ENCODE peak calls at places on chromosomes 2 and 18, in ten cellular contexts. A, E, O, H, M, G, K, L, N and V are unnamed samples.

GRCh38 chr2:150387586-150388288 is 99.7 kb downstream of the RND3 start:
- DNase-seq in M (peak), L (no peak), A (no peak), G (no peak), K (no peak), H (no peak), N (no peak), O (no peak), E (no peak), V (no peak)

GRCh38 chr2:219614076-219614860 is 13.2 kb upstream of the SLC4A3 start:
- DNase-seq in K (no peak), L (no peak), O (peak), G (no peak), A (peak), H (no peak), M (no peak), N (no peak), E (no peak), V (no peak)

GRCh38 chr2:217886720-217887309 is 116.0 kb downstream of the TNS1 start:
- DNase-seq in H (no peak), O (peak), G (peak), E (peak), K (peak), A (peak), L (peak), N (no peak), M (peak), V (peak)

GRCh38 chr2:48530033-48530804 is at the start of gene STON1:
- DNase-seq in L (peak), E (peak), K (peak), A (peak), G (peak), H (no peak), N (peak), O (peak), M (peak), V (no peak)

GRCh38 chr2:127406454-127406853 is 11.8 kb upstream of the PROC start:
- DNase-seq in O (no peak), M (peak), G (no peak), N (no peak), A (no peak), H (no peak), K (no peak), E (peak), L (no peak), V (no peak)

GRCh38 chr2:68942827-68943226 is 9.9 kb downstream of the GKN2 start:
- DNase-seq in L (no peak), M (no peak), E (no peak), N (no peak), G (no peak), K (no peak), A (no peak), O (no peak), H (no peak), V (no peak)

GRCh38 chr2:119544075-119545031 is at the start of gene CFAP221:
- DNase-seq in M (peak), G (peak), H (peak), A (peak), O (no peak), L (peak), K (peak), N (peak), E (peak), V (peak)

GRCh38 chr2:217751952-217752351 is 250.8 kb downstream of the TNS1 start:
- DNase-seq in E (no peak), G (no peak), L (no peak), A (no peak), N (no peak), K (no peak), O (no peak), H (no peak), M (no peak), V (no peak)

GRCh38 chr2:45643543-45644542 is 7.6 kb upstream of the PRKCE start:
- DNase-seq in O (peak), H (no peak), M (peak), L (peak), K (peak), N (peak), A (peak), E (peak), G (peak), V (peak)

GRCh38 chr2:65146067-65146466 is 16.2 kb upstream of the RAB1A start:
- DNase-seq in G (no peak), A (no peak), L (no peak), K (no peak), M (no peak), O (no peak), H (no peak), N (no peak), E (no peak), V (no peak)

GRCh38 chr2:143481231-143481613 is 352.0 kb downstream of the ARHGAP15 start:
- DNase-seq in E (no peak), L (no peak), O (no peak), M (no peak), G (no peak), N (no peak), K (peak), H (no peak), A (no peak), V (no peak)
- TF ChIP-seq CTCF in E (no peak), L (no peak), O (no peak), M (no peak), G (no peak), N (no peak), K (no peak), H (no peak), A (no peak), V (no peak)

GRCh38 chr18:11398625-11399024 is 210.8 kb upstream of the SLC35G4 start:
- DNase-seq in H (no peak), N (no peak), L (no peak), E (no peak), G (no peak), O (no peak), K (no peak), M (peak), A (no peak), V (no peak)
- TF ChIP-seq CTCF in H (peak), N (no peak), L (peak), E (no peak), G (peak), O (no peak), K (no peak), M (peak), A (no peak), V (peak)

GRCh38 chr2:122136071-122136470 is 380.6 kb downstream of the TSN start:
- DNase-seq in A (no peak), E (peak), N (no peak), O (no peak), L (peak), K (no peak), G (no peak), M (peak), H (no peak), V (peak)
- TF ChIP-seq CTCF in A (peak), E (peak), N (no peak), O (no peak), L (peak), K (no peak), G (peak), M (peak), H (peak), V (peak)

GRCh38 chr2:128543036-128543435 is 224.4 kb upstream of the HS6ST1 start:
- DNase-seq in M (no peak), A (no peak), H (no peak), L (no peak), N (no peak), E (no peak), O (peak), G (no peak), K (no peak), V (no peak)

GRCh38 chr2:128544321-128545037 is 225.8 kb upstream of the HS6ST1 start:
- DNase-seq in G (no peak), E (no peak), A (no peak), M (no peak), H (no peak), L (no peak), O (peak), K (no peak), N (no peak), V (no peak)

GRCh38 chr2:128545829-128546228 is 227.2 kb upstream of the HS6ST1 start:
- DNase-seq in M (no peak), L (no peak), K (no peak), A (no peak), O (peak), N (no peak), G (no peak), H (no peak), E (no peak), V (no peak)

GRCh38 chr2:128545085-128545484 is 226.4 kb upstream of the HS6ST1 start:
- DNase-seq in E (no peak), L (no peak), H (no peak), K (no peak), M (no peak), G (no peak), A (no peak), O (peak), N (no peak), V (no peak)

DNA sequence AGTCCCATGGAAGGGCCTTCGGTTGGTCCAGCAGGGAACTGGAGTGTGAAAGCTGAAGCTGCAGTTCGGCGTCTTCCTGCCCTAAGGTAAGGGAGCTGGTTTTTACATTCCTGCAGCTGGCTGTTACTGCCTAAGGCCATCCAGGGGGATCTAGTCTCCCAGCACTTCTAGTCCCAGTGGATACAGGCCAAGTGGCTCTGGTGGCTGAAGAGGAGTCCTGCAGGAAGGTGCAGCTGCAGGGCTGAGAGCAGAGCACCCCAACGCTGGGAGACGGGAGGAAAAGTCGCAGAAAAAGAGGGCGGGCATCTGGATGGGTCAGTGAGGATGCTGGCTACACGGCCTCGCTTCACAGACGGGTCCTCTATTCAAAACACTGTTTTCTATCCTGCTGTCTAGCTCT is 225.0 kb upstream of the HS6ST1 start:
- DNase-seq in O (peak), A (no peak), E (no peak), N (no peak), H (no peak), M (no peak), K (no peak), G (no peak), L (no peak), V (no peak)
- TF ChIP-seq CTCF in O (no peak), A (no peak), E (no peak), N (no peak), H (no peak), M (peak), K (no peak), G (no peak), L (no peak), V (no peak)

DNA sequence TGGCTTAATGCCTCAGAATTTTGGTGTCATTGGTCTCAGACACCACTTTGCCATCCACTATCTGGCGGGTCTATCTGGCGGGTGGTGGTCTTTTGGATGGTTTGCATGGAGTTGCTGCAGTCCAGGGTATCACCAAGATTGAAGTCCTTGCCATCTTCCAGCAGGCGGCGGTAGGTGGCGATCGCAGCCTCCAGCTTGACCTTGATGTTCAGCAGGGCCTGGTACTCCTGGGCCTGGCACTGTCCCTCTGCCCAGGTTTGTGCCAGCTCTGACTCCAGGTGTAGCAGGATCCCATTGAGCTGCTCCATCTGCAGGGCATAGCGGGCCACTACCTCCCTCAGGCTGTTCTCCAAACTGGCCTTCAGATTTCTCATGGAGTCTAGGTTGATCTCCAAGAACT is 188.2 kb downstream of the MEMO1 start:
- DNase-seq in N (peak), H (no peak), G (no peak), E (no peak), A (no peak), K (no peak), O (no peak), M (no peak), L (no peak), V (no peak)
- TF ChIP-seq CTCF in N (no peak), H (no peak), G (no peak), E (no peak), A (no peak), K (no peak), O (no peak), M (no peak), L (no peak), V (no peak)

GRCh38 chr2:173472112-173472511 is 117.4 kb downstream of the CDCA7 start:
- DNase-seq in L (no peak), A (no peak), O (no peak), G (no peak), M (no peak), K (no peak), N (no peak), H (no peak), E (no peak), V (no peak)
- TF ChIP-seq CTCF in L (no peak), A (no peak), O (no peak), G (no peak), M (no peak), K (no peak), N (no peak), H (no peak), E (no peak), V (no peak)

GRCh38 chr2:226622484-226622883 is 177.1 kb downstream of the IRS1 start:
- DNase-seq in N (no peak), L (no peak), E (no peak), K (no peak), G (no peak), H (no peak), A (no peak), O (no peak), M (peak), V (no peak)
- TF ChIP-seq CTCF in N (no peak), L (peak), E (no peak), K (no peak), G (peak), H (peak), A (no peak), O (peak), M (peak), V (no peak)

GRCh38 chr2:179850188-179850587 is 11.2 kb downstream of the ZNF385B start:
- DNase-seq in K (no peak), A (no peak), L (no peak), E (no peak), H (no peak), O (no peak), N (no peak), M (peak), G (no peak), V (no peak)
- TF ChIP-seq CTCF in K (no peak), A (no peak), L (no peak), E (no peak), H (peak), O (no peak), N (no peak), M (peak), G (no peak), V (no peak)

GRCh38 chr2:209768557-209768956 is 3.1 kb upstream of the UNC80 start:
- DNase-seq in A (no peak), G (no peak), K (no peak), L (no peak), H (no peak), E (no peak), O (no peak), N (no peak), M (no peak), V (no peak)
- TF ChIP-seq CTCF in A (no peak), G (no peak), K (no peak), L (no peak), H (no peak), E (no peak), O (no peak), N (no peak), M (no peak), V (no peak)

DNA sequence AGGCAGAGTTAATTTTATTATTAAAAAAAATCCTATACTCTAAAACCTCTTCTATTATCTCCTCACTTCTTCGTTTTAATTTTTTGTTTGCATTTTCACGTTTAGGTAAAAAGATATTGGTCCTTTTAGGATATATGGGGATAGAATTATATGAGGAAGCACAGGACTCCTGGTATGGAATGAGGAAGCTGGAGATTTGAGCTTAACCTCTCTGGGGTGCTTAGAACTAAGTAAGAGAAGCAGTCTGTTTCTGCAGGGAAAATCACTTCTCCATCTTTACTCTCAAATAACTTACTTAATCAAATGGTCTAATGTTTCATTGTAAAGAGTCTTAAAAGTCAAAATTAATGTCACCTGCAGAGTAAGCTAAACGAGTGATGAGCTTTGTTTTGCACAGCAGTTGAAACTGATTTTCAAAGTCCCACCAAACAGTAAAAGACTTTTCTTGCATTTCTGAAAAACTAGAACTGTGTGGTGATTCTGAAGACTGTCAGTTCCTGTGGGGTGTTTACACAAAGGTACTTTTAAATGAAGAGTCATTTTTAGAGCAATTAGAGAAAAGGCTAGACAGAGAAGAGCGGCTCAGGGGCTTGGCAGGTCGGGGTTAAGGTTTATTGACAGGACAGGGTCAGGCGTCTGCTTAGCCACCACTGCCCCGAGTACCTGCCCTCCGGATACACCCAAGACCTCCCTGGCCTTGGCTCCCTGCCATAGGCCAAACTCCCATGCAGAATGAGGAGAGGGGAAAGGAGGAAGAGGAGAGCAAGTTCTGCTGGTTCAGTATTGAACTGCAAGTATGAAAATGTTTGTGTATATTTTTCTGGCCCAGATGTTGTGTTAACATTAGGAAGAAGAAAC is 21.6 kb downstream of the METAP1D start:
- DNase-seq in H (no peak), O (no peak), M (peak), A (no peak), N (no peak), K (no peak), G (no peak), L (peak), E (no peak), V (no peak)
- TF ChIP-seq CTCF in H (no peak), O (no peak), M (no peak), A (no peak), N (no peak), K (no peak), G (peak), L (no peak), E (no peak), V (no peak)